ENCODE peak calls at places on chromosomes 5 and 9, in five cellular contexts. F is HepG2, D is GM12878, A is H1, N is K562. H is an unnamed sample.

GRCh38 chr5:54753034-54753433 is 232.4 kb downstream of the ESM1 start:
- DNase-seq in N (no peak), D (peak), A (no peak), F (no peak), H (no peak)

GRCh38 chr9:83013867-83014605 is 48.9 kb downstream of the RASEF start:
- DNase-seq in F (no peak), N (no peak), D (no peak), A (no peak), H (no peak)

GRCh38 chr5:177071671-177072385 is 14.9 kb upstream of the FGFR4 start:
- DNase-seq in A (no peak), N (peak), F (peak), D (peak), H (peak)

GRCh38 chr5:178278358-178279023 is 45.9 kb upstream of the PHYKPL start:
- DNase-seq in N (no peak), D (no peak), A (no peak), F (no peak), H (no peak)

GRCh38 chr9:112705773-112706427 is 12.0 kb downstream of the INIP start:
- DNase-seq in A (no peak), N (no peak), F (peak), D (no peak), H (no peak)

GRCh38 chr5:174337276-174338203 is 292.0 kb downstream of the NSG2 start:
- DNase-seq in N (no peak), D (no peak), F (peak), A (no peak), H (no peak)

GRCh38 chr5:109650451-109650850 is 39.3 kb upstream of the MAN2A1 start:
- DNase-seq in F (no peak), D (no peak), A (no peak), N (no peak), H (no peak)

GRCh38 chr5:77640577-77641396 is 2.3 kb upstream of the OTP start:
- DNase-seq in D (no peak), F (no peak), A (no peak), N (no peak), H (no peak)

GRCh38 chr5:97670447-97670846 is 487.4 kb upstream of the RIOK2 start:
- DNase-seq in F (no peak), N (no peak), A (no peak), D (no peak), H (no peak)

GRCh38 chr9:80188579-80188978 is 616.8 kb downstream of the TLE4 start:
- DNase-seq in D (no peak), N (no peak), A (no peak), F (no peak), H (no peak)

GRCh38 chr9:130688070-130688469 is 5.5 kb upstream of the EXOSC2 start:
- DNase-seq in F (no peak), N (no peak), D (no peak), A (no peak), H (no peak)

GRCh38 chr9:130689572-130689936 is 4.0 kb upstream of the EXOSC2 start:
- DNase-seq in D (no peak), F (no peak), A (no peak), N (no peak), H (no peak)

GRCh38 chr9:130687615-130688014 is 6.0 kb upstream of the EXOSC2 start:
- DNase-seq in F (no peak), A (no peak), D (no peak), N (no peak), H (no peak)

GRCh38 chr9:130692365-130692764 is 1.2 kb upstream of the EXOSC2 start:
- DNase-seq in A (peak), F (no peak), N (no peak), D (no peak), H (no peak)

DNA sequence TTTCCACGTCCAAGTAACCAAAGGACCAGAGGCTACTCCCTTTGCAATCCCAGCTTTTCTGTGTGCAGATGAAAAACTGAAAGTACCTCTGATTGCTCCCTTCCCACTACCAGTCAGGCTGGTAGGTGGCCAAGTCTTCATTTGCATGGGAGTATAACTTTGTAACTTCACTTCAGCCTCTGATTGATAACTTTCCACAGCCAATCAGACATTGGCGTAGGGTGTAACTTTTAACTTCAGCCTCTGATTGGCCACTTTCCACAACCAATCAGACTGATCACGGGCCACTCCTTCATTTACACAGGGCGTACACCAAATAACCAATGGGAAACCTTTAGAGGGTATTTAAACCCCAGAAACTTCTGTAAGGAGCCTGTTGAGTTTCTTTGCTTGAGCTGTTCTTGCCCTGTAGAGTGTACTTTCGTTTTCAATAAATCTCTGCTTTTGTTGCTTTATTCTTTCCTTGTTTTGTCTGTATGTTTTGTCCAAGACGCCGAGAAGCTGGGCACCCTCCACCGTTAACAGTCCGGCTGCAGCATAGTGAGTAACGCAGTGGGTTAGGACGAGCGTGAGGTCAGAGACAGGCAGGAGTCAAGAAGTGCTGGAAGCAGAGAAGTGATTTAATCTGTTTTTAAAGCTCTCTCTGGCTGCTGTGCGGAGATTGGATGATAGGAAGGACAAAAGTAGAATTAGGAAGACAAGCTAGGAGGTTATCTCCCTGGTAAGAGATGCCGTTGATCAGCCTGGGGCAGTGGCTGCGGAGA is 3.5 kb upstream of the EXOSC2 start:
- DNase-seq in F (peak), N (peak), A (no peak), D (peak), H (peak)
- TF ChIP-seq CEBPB in F (no peak), N (no peak), A (no peak), D (no peak), H (no peak)

GRCh38 chr5:31415009-31415923 is 116.6 kb downstream of the DROSHA start:
- DNase-seq in D (no peak), F (no peak), A (no peak), N (no peak), H (no peak)
- TF ChIP-seq YY1 in D (no peak), F (no peak), A (no peak), N (no peak), H (no peak)

DNA sequence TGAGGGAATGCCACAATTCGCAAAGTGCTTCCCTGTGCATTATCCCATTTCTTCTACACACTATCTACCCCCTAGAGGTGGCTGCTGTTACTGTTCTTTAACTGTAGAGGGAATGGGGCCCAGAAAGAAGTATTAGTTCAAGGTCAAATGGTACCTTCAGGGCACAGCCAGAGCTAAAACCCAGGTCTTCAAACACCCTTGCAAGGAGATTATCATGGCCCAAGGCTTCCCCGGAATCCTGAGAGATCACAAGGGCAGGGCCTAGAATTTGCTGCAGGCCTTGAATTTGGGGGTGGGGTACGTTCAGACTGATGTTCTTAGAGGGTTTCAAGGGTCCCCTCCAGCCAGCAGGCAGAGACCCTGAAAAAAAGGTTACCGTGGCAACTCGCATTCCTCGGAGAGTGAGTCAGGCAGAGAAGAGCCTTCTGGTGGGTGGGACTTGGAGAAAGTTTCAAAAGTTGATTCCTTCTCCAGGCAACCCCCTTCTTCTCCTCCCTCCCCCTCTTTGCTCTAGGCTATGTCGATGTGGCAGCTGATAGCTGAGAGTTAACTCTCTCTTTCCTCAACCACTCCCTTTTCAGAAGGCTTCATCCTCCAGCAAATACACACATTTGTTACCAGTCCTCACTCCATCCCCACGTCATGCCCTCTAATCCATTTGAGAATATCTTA is 1.9 kb downstream of the SPARC start:
- DNase-seq in N (no peak), A (peak), D (no peak), F (no peak), H (no peak)
- TF ChIP-seq MAX in N (no peak), A (no peak), D (no peak), F (no peak), H (no peak)

GRCh38 chr5:148397968-148398595 is 14.3 kb downstream of the FBXO38 start:
- DNase-seq in D (no peak), F (peak), A (peak), N (peak), H (no peak)

GRCh38 chr5:148391422-148391821 is 7.7 kb downstream of the FBXO38 start:
- DNase-seq in F (no peak), A (no peak), N (no peak), D (no peak), H (no peak)

GRCh38 chr5:148393390-148393741 is 9.6 kb downstream of the FBXO38 start:
- DNase-seq in N (no peak), F (peak), D (no peak), A (no peak), H (no peak)

GRCh38 chr5:148395031-148395430 is 11.3 kb downstream of the FBXO38 start:
- DNase-seq in N (no peak), D (no peak), F (peak), A (no peak), H (no peak)

GRCh38 chr5:148394587-148395019 is 10.8 kb downstream of the FBXO38 start:
- DNase-seq in D (no peak), F (peak), N (no peak), A (no peak), H (no peak)
- TF ChIP-seq CEBPB in D (no peak), F (no peak), N (no peak), A (no peak), H (no peak)

H was measured in HCT116.